ENCODE peak calls at places on chromosome 15, in ten cellular contexts. X is brain microvascular endothelial cell, G is thoracic aorta, Z is Peyer's patch, C is transverse colon, H is cardiac muscle cell, I is mesenchymal stem cell, K is PC-3, D is colonic mucosa, P is BE2C. W is an unnamed sample. For H3K36me3 and H3K27me3, the result is how much of the 10 kb centered on the place peaks cover.

GRCh38 chr15:60660290-60661051 is 181.5 kb upstream of the ICE2 start:
- DNase-seq in G (peak), H (no peak), P (peak), Z (no peak), C (no peak), I (peak), K (no peak), D (no peak), X (peak), W (no peak)

GRCh38 chr15:22806156-22806555 is 19.7 kb downstream of the NIPA1 start:
- DNase-seq in P (no peak), G (no peak), X (no peak), C (no peak), Z (no peak), K (no peak), I (no peak), H (no peak), D (no peak), W (no peak)

GRCh38 chr15:70802629-70803028 is 39.3 kb upstream of the UACA start:
- DNase-seq in D (no peak), I (peak), K (peak), C (no peak), X (peak), G (no peak), H (no peak), Z (no peak), P (no peak), W (no peak)

GRCh38 chr15:58410353-58410752 is 21.4 kb upstream of the LIPC start:
- DNase-seq in D (no peak), H (no peak), I (no peak), P (no peak), Z (no peak), C (no peak), K (no peak), G (no peak), X (no peak), W (no peak)

GRCh38 chr15:42724276-42724675 is 12.7 kb downstream of the CDAN1 start:
- DNase-seq in K (no peak), P (no peak), I (no peak), D (no peak), C (no peak), X (no peak), Z (no peak), G (no peak), H (no peak), W (no peak)

GRCh38 chr15:80643296-80643965 is 51.7 kb upstream of the ABHD17C start:
- DNase-seq in K (no peak), P (no peak), C (no peak), I (no peak), D (no peak), X (no peak), H (no peak), Z (no peak), G (no peak), W (no peak)

GRCh38 chr15:55230051-55230670 is 33.4 kb upstream of the RSL24D1 start:
- DNase-seq in Z (no peak), I (no peak), X (no peak), K (no peak), D (no peak), C (no peak), G (no peak), P (no peak), H (no peak), W (no peak)

GRCh38 chr15:23565395-23566069 is at the start of gene MKRN3:
- DNase-seq in D (no peak), G (no peak), K (no peak), X (no peak), C (peak), Z (no peak), I (no peak), P (no peak), H (no peak), W (no peak)

GRCh38 chr15:95131071-95131683 is 899.8 kb downstream of the MCTP2 start:
- DNase-seq in Z (no peak), G (no peak), D (no peak), I (no peak), K (no peak), X (no peak), C (no peak), P (no peak), H (no peak), W (no peak)

GRCh38 chr15:74594455-74594854 is 21.2 kb upstream of the CLK3 start:
- DNase-seq in I (no peak), G (no peak), K (no peak), X (no peak), C (no peak), Z (no peak), D (no peak), P (no peak), H (no peak), W (peak)

GRCh38 chr15:51121118-51121517 is 26.4 kb upstream of the TNFAIP8L3 start:
- DNase-seq in Z (no peak), K (peak), D (no peak), H (no peak), P (no peak), G (peak), X (peak), C (no peak), I (peak), W (no peak)

GRCh38 chr15:56371495-56372147 is 6.4 kb downstream of the TEX9 start:
- DNase-seq in H (no peak), Z (no peak), D (no peak), I (no peak), C (no peak), G (no peak), X (no peak), K (peak), P (no peak), W (no peak)

GRCh38 chr15:85752591-85752990 is 42.1 kb downstream of the KLHL25 start:
- DNase-seq in C (no peak), P (no peak), I (no peak), Z (no peak), G (no peak), X (no peak), K (peak), H (no peak), D (no peak), W (peak)

GRCh38 chr15:55234800-55235104 is 38.0 kb upstream of the RSL24D1 start:
- DNase-seq in I (no peak), D (no peak), Z (no peak), K (no peak), X (no peak), C (no peak), P (no peak), G (no peak), H (no peak), W (no peak)

GRCh38 chr15:31571676-31572075 is 245.0 kb downstream of the KLF13 start:
- DNase-seq in G (no peak), P (no peak), X (no peak), C (no peak), H (peak), Z (no peak), I (no peak), D (no peak), K (peak), W (no peak)

DNA sequence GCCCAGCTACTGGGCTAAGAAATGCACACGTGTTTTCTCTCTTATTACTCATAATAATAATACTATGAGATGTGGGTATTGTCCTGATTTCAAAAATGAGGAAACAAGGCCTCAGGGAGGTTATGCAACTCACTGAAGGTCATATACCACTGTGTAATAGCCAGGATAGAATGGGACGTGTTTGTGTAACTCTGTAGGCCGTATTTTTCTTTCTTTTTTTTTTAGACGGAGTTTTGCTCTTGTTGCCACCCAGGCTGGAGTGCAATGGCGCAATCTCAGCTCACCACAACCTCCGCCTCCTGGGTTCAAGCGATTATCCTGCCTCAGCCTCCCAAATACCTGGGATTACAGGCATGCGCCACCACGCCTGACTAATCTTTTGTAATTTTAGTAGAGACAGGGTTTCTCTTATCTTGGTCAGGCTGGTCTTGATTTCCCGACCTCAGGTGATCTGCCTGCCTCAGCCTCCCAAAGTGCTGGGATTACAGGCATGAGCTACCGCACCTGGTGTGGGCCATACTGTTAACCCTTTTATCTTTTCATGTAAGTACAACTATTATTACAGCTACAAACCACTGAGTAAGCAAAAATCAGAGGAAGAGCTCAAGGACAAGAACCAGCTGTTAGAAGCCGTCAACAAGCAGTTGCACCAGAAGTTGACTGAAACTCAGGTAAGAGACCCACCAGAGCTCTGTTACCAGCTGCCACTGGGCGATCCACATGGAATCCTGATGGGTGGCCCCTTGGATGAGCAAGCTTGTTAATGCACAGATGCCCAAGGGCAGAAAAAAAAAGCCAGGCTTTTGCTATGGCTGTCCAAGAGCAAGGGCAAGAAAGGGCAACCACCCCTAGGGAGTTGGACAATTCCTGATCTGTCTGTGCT is 6.7 kb downstream of the KNSTRN start:
- DNase-seq in D (no peak), H (no peak), C (no peak), Z (no peak), P (no peak), I (no peak), K (no peak), G (no peak), X (no peak), W (no peak)
- H3K4me3 ChIP-seq in D (no peak), H (no peak), C (no peak), Z (no peak), P (no peak), I (no peak), K (no peak), G (no peak), X (no peak), W (no peak)

DNA sequence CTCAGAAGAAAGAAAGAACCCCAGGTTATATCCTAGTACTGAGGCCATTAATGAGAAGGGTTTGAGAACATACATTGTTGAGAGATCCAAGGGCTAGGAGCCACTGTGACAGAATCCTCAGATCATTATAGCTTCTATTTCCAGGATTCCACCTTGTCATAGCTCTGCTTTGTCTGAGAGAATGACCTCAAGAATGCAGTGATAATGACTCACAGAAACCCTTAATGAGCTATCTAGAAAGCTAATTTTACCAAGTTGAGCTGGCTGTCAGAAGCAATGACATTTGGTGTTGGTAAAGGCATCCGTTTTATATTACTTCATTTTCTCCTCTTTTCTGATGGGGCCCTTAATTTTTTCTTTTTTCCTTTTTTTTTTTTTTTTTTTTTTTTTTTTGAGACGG is 10.9 kb downstream of the TRIP4 start:
- DNase-seq in I (no peak), Z (no peak), G (no peak), D (no peak), H (no peak), P (no peak), X (no peak), C (no peak), K (no peak), W (no peak)
- H3K36me3 ChIP-seq in I (half or more), Z (under half), G (half or more), D (under half), H (half or more), P (under half), X (under half), C (under half), K (under half), W (under half)

DNA sequence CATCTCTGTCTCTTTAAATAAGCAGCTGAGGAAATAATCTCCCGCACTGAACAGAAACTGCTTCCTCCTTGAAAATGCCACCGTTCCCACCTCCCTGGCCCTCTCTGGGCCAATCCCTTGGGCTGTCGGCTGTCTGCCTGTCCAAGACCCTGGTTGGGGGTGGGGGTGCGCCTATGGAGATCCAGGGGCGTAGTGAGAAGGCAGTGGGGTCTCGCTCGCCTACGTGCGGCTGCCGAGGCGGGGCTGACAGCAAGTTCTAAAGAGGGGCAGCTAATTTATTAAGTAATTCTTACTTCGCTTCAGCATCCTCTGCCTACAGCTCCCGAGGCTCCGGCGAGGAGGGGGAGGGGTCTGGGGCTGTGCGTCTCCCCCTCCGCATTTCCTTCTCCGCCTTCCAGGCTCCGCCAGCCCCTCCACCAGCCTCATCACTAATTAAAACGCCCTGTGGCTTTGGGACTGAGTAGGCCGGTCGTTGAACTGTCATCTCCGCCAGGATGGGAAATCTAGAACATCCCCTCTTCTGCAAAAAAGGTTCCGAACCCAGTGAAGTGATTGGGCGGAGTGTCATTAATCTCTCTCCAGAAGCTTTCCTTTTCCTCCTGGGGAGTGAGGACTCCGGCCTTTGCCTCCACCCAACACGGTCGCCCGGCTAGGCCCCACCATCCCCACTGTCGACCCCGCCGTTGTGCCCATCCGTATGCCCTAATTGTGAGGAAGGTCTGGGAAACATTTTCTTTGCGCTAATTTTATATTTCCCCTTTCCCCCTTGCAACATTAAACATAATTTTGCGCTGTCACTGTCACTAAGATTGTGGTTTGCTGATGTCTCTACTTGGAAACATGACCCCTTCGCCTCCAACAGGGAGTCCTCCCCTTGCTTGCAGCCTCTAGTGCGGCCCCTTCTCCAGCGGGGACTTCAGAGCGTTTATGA is 16.9 kb downstream of the NR2F2 start:
- DNase-seq in I (peak), P (no peak), C (no peak), G (no peak), H (no peak), D (peak), Z (peak), K (no peak), X (peak), W (peak)
- H3K27me3 ChIP-seq in I (under half), P (under half), C (under half), G (under half), H (half or more), D (under half), Z (under half), K (under half), X (under half), W (half or more)

DNA sequence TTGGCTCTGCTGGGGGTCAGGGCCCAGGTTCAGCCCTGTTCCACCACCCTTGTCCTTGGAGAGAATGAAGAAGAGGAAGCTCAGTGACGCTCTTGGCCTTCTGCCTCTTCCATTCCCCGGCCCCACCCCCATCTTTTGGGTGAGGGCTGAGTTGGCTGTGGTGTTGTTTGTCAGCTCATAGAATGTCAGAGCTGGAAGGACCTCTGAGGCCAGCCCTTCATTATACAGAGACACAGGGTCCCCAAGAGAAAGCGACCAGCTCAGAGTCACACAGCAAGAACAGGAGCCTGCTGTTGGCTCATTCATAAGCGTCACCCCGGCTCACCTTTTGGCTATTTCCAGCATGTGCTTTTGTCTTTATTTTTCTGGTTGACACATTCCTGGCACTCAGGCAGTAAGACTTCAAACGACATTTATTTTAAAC is 68.2 kb downstream of the AAGAB start:
- DNase-seq in I (no peak), H (no peak), X (no peak), D (peak), P (no peak), Z (no peak), C (no peak), K (no peak), G (no peak), W (no peak)
- H3K4me3 ChIP-seq in I (no peak), H (no peak), X (no peak), D (no peak), P (no peak), Z (no peak), C (no peak), K (no peak), G (no peak), W (no peak)

DNA sequence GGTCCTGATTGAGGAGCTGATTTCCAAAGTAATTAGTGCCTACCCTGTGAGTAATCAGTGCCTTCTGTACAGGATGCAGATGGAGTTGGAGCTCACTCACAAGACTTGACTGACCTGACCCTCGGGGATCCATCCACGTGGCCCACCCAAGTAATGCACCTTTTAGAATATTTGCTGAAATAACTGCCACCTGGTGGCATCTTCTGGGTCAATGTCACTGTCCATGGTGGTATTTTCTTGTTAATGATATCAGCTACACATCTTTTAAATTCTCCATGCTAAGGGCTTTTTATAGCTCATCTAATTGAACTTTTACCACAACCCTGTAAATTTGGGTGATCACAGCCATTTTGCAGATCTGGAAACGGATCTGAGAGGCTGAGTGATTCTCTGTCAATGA is 74.3 kb upstream of the ANKRD34C start:
- DNase-seq in Z (no peak), G (no peak), C (no peak), K (peak), I (no peak), P (no peak), X (no peak), D (no peak), H (no peak), W (no peak)
- H3K36me3 ChIP-seq in Z (under half), G (under half), C (under half), K (under half), I (under half), P (under half), X (under half), D (under half), H (under half), W (under half)